ENCODE peak calls at places on chromosomes 16 and 17, in nine cellular contexts. One of them, this sample, is unnamed.

GRCh38 chr17:43338886-43339516 is 59.8 kb upstream of the ARL4D start:
- DNase-seq in lower leg skin: no peak
- DNase-seq in stimulated activated CD4-positive, alpha-beta T cell treated with anti-CD3 and anti-CD28 coated beads, Interleukin-1b, Interleukin-23, amount 100 ng/mL, for 1 hour: peak
- DNase-seq in activated CD4-positive, alpha-beta memory T cell treated with anti-CD3 and anti-CD28 coated beads, Interleukin-2, amount 10 ng/mL, durations not matched to agents 7 days and 5 days: peak
- DNase-seq in NCI-H1694 treated with DMSO at 0.1 percent for 48 hours: peak
- DNase-seq in CD4-positive, alpha-beta T cell: peak
- DNase-seq in hepatic stellate cell: no peak
- DNase-seq in NCI-H1105 treated with DMSO at 0.1 percent for 48 hours: peak
- DNase-seq in RWPE1: no peak
- DNase-seq in this sample: peak

GRCh38 chr16:67015317-67015731 is 13.6 kb upstream of the CBFB start:
- DNase-seq in hepatic stellate cell: no peak
- DNase-seq in RWPE1: no peak
- DNase-seq in lower leg skin: no peak
- DNase-seq in stimulated activated CD4-positive, alpha-beta T cell treated with anti-CD3 and anti-CD28 coated beads, Interleukin-1b, Interleukin-23, amount 100 ng/mL, for 1 hour: no peak
- DNase-seq in activated CD4-positive, alpha-beta memory T cell treated with anti-CD3 and anti-CD28 coated beads, Interleukin-2, amount 10 ng/mL, durations not matched to agents 7 days and 5 days: no peak
- DNase-seq in NCI-H1105 treated with DMSO at 0.1 percent for 48 hours: no peak
- DNase-seq in CD4-positive, alpha-beta T cell: no peak
- DNase-seq in NCI-H1694 treated with DMSO at 0.1 percent for 48 hours: no peak
- DNase-seq in this sample: no peak

GRCh38 chr17:74531231-74531761 is at the start of gene CD300LB:
- DNase-seq in CD4-positive, alpha-beta T cell: no peak
- DNase-seq in hepatic stellate cell: no peak
- DNase-seq in RWPE1: no peak
- DNase-seq in NCI-H1694 treated with DMSO at 0.1 percent for 48 hours: no peak
- DNase-seq in stimulated activated CD4-positive, alpha-beta T cell treated with anti-CD3 and anti-CD28 coated beads, Interleukin-1b, Interleukin-23, amount 100 ng/mL, for 1 hour: no peak
- DNase-seq in activated CD4-positive, alpha-beta memory T cell treated with anti-CD3 and anti-CD28 coated beads, Interleukin-2, amount 10 ng/mL, durations not matched to agents 7 days and 5 days: peak
- DNase-seq in lower leg skin: no peak
- DNase-seq in NCI-H1105 treated with DMSO at 0.1 percent for 48 hours: no peak
- DNase-seq in this sample: no peak

GRCh38 chr16:57203451-57203850 is 17.3 kb downstream of the RSPRY1 start:
- DNase-seq in NCI-H1694 treated with DMSO at 0.1 percent for 48 hours: no peak
- DNase-seq in stimulated activated CD4-positive, alpha-beta T cell treated with anti-CD3 and anti-CD28 coated beads, Interleukin-1b, Interleukin-23, amount 100 ng/mL, for 1 hour: no peak
- DNase-seq in NCI-H1105 treated with DMSO at 0.1 percent for 48 hours: no peak
- DNase-seq in activated CD4-positive, alpha-beta memory T cell treated with anti-CD3 and anti-CD28 coated beads, Interleukin-2, amount 10 ng/mL, durations not matched to agents 7 days and 5 days: no peak
- DNase-seq in lower leg skin: no peak
- DNase-seq in hepatic stellate cell: no peak
- DNase-seq in RWPE1: no peak
- DNase-seq in CD4-positive, alpha-beta T cell: no peak
- DNase-seq in this sample: no peak

GRCh38 chr17:43211480-43212402 is at the start of gene TMEM106A:
- DNase-seq in stimulated activated CD4-positive, alpha-beta T cell treated with anti-CD3 and anti-CD28 coated beads, Interleukin-1b, Interleukin-23, amount 100 ng/mL, for 1 hour: peak
- DNase-seq in RWPE1: peak
- DNase-seq in NCI-H1694 treated with DMSO at 0.1 percent for 48 hours: peak
- DNase-seq in hepatic stellate cell: peak
- DNase-seq in CD4-positive, alpha-beta T cell: peak
- DNase-seq in NCI-H1105 treated with DMSO at 0.1 percent for 48 hours: peak
- DNase-seq in lower leg skin: peak
- DNase-seq in activated CD4-positive, alpha-beta memory T cell treated with anti-CD3 and anti-CD28 coated beads, Interleukin-2, amount 10 ng/mL, durations not matched to agents 7 days and 5 days: peak
- DNase-seq in this sample: no peak

GRCh38 chr17:80937501-80938356 is 53.9 kb upstream of the CHMP6 start:
- DNase-seq in lower leg skin: no peak
- DNase-seq in stimulated activated CD4-positive, alpha-beta T cell treated with anti-CD3 and anti-CD28 coated beads, Interleukin-1b, Interleukin-23, amount 100 ng/mL, for 1 hour: no peak
- DNase-seq in RWPE1: no peak
- DNase-seq in NCI-H1105 treated with DMSO at 0.1 percent for 48 hours: no peak
- DNase-seq in hepatic stellate cell: no peak
- DNase-seq in CD4-positive, alpha-beta T cell: no peak
- DNase-seq in NCI-H1694 treated with DMSO at 0.1 percent for 48 hours: no peak
- DNase-seq in activated CD4-positive, alpha-beta memory T cell treated with anti-CD3 and anti-CD28 coated beads, Interleukin-2, amount 10 ng/mL, durations not matched to agents 7 days and 5 days: no peak
- DNase-seq in this sample: no peak

GRCh38 chr17:40963838-40964237 is 2.9 kb downstream of the KRT39 start:
- DNase-seq in activated CD4-positive, alpha-beta memory T cell treated with anti-CD3 and anti-CD28 coated beads, Interleukin-2, amount 10 ng/mL, durations not matched to agents 7 days and 5 days: no peak
- DNase-seq in NCI-H1694 treated with DMSO at 0.1 percent for 48 hours: no peak
- DNase-seq in lower leg skin: no peak
- DNase-seq in hepatic stellate cell: no peak
- DNase-seq in NCI-H1105 treated with DMSO at 0.1 percent for 48 hours: no peak
- DNase-seq in RWPE1: peak
- DNase-seq in CD4-positive, alpha-beta T cell: no peak
- DNase-seq in stimulated activated CD4-positive, alpha-beta T cell treated with anti-CD3 and anti-CD28 coated beads, Interleukin-1b, Interleukin-23, amount 100 ng/mL, for 1 hour: no peak
- DNase-seq in this sample: peak

GRCh38 chr17:2737693-2738092 is 11.8 kb downstream of the CCDC92B start:
- DNase-seq in hepatic stellate cell: no peak
- DNase-seq in NCI-H1694 treated with DMSO at 0.1 percent for 48 hours: no peak
- DNase-seq in stimulated activated CD4-positive, alpha-beta T cell treated with anti-CD3 and anti-CD28 coated beads, Interleukin-1b, Interleukin-23, amount 100 ng/mL, for 1 hour: no peak
- DNase-seq in activated CD4-positive, alpha-beta memory T cell treated with anti-CD3 and anti-CD28 coated beads, Interleukin-2, amount 10 ng/mL, durations not matched to agents 7 days and 5 days: no peak
- DNase-seq in CD4-positive, alpha-beta T cell: no peak
- DNase-seq in NCI-H1105 treated with DMSO at 0.1 percent for 48 hours: no peak
- DNase-seq in lower leg skin: no peak
- DNase-seq in RWPE1: no peak
- DNase-seq in this sample: no peak

GRCh38 chr17:59001158-59001814 is 105.4 kb downstream of the TRIM37 start:
- DNase-seq in stimulated activated CD4-positive, alpha-beta T cell treated with anti-CD3 and anti-CD28 coated beads, Interleukin-1b, Interleukin-23, amount 100 ng/mL, for 1 hour: peak
- DNase-seq in RWPE1: no peak
- DNase-seq in NCI-H1694 treated with DMSO at 0.1 percent for 48 hours: no peak
- DNase-seq in activated CD4-positive, alpha-beta memory T cell treated with anti-CD3 and anti-CD28 coated beads, Interleukin-2, amount 10 ng/mL, durations not matched to agents 7 days and 5 days: peak
- DNase-seq in hepatic stellate cell: peak
- DNase-seq in lower leg skin: peak
- DNase-seq in CD4-positive, alpha-beta T cell: peak
- DNase-seq in NCI-H1105 treated with DMSO at 0.1 percent for 48 hours: no peak
- DNase-seq in this sample: no peak

GRCh38 chr17:81536299-81537290 is 8.4 kb downstream of the FSCN2 start:
- DNase-seq in lower leg skin: no peak
- DNase-seq in NCI-H1694 treated with DMSO at 0.1 percent for 48 hours: no peak
- DNase-seq in stimulated activated CD4-positive, alpha-beta T cell treated with anti-CD3 and anti-CD28 coated beads, Interleukin-1b, Interleukin-23, amount 100 ng/mL, for 1 hour: no peak
- DNase-seq in RWPE1: no peak
- DNase-seq in CD4-positive, alpha-beta T cell: no peak
- DNase-seq in NCI-H1105 treated with DMSO at 0.1 percent for 48 hours: no peak
- DNase-seq in activated CD4-positive, alpha-beta memory T cell treated with anti-CD3 and anti-CD28 coated beads, Interleukin-2, amount 10 ng/mL, durations not matched to agents 7 days and 5 days: no peak
- DNase-seq in hepatic stellate cell: no peak
- DNase-seq in this sample: no peak

GRCh38 chr17:62933986-62934385 is 32.0 kb upstream of the TANC2 start:
- DNase-seq in activated CD4-positive, alpha-beta memory T cell treated with anti-CD3 and anti-CD28 coated beads, Interleukin-2, amount 10 ng/mL, durations not matched to agents 7 days and 5 days: no peak
- DNase-seq in hepatic stellate cell: no peak
- DNase-seq in stimulated activated CD4-positive, alpha-beta T cell treated with anti-CD3 and anti-CD28 coated beads, Interleukin-1b, Interleukin-23, amount 100 ng/mL, for 1 hour: no peak
- DNase-seq in lower leg skin: no peak
- DNase-seq in CD4-positive, alpha-beta T cell: no peak
- DNase-seq in NCI-H1105 treated with DMSO at 0.1 percent for 48 hours: no peak
- DNase-seq in RWPE1: no peak
- DNase-seq in NCI-H1694 treated with DMSO at 0.1 percent for 48 hours: peak
- DNase-seq in this sample: no peak

GRCh38 chr16:86628614-86629013 is 50.3 kb downstream of the FOXL1 start:
- DNase-seq in NCI-H1694 treated with DMSO at 0.1 percent for 48 hours: no peak
- DNase-seq in hepatic stellate cell: peak
- DNase-seq in lower leg skin: no peak
- DNase-seq in RWPE1: no peak
- DNase-seq in CD4-positive, alpha-beta T cell: no peak
- DNase-seq in activated CD4-positive, alpha-beta memory T cell treated with anti-CD3 and anti-CD28 coated beads, Interleukin-2, amount 10 ng/mL, durations not matched to agents 7 days and 5 days: no peak
- DNase-seq in stimulated activated CD4-positive, alpha-beta T cell treated with anti-CD3 and anti-CD28 coated beads, Interleukin-1b, Interleukin-23, amount 100 ng/mL, for 1 hour: no peak
- DNase-seq in NCI-H1105 treated with DMSO at 0.1 percent for 48 hours: no peak
- DNase-seq in this sample: no peak

GRCh38 chr17:48177816-48178215 is 70.2 kb downstream of the SNX11 start:
- DNase-seq in stimulated activated CD4-positive, alpha-beta T cell treated with anti-CD3 and anti-CD28 coated beads, Interleukin-1b, Interleukin-23, amount 100 ng/mL, for 1 hour: no peak
- DNase-seq in RWPE1: no peak
- DNase-seq in NCI-H1694 treated with DMSO at 0.1 percent for 48 hours: no peak
- DNase-seq in activated CD4-positive, alpha-beta memory T cell treated with anti-CD3 and anti-CD28 coated beads, Interleukin-2, amount 10 ng/mL, durations not matched to agents 7 days and 5 days: no peak
- DNase-seq in hepatic stellate cell: no peak
- DNase-seq in NCI-H1105 treated with DMSO at 0.1 percent for 48 hours: peak
- DNase-seq in lower leg skin: no peak
- DNase-seq in CD4-positive, alpha-beta T cell: no peak
- DNase-seq in this sample: no peak

GRCh38 chr16:51508813-51509212 is 357.7 kb upstream of the SALL1 start:
- DNase-seq in NCI-H1694 treated with DMSO at 0.1 percent for 48 hours: no peak
- DNase-seq in activated CD4-positive, alpha-beta memory T cell treated with anti-CD3 and anti-CD28 coated beads, Interleukin-2, amount 10 ng/mL, durations not matched to agents 7 days and 5 days: no peak
- DNase-seq in NCI-H1105 treated with DMSO at 0.1 percent for 48 hours: no peak
- DNase-seq in hepatic stellate cell: no peak
- DNase-seq in CD4-positive, alpha-beta T cell: no peak
- DNase-seq in lower leg skin: peak
- DNase-seq in RWPE1: no peak
- DNase-seq in stimulated activated CD4-positive, alpha-beta T cell treated with anti-CD3 and anti-CD28 coated beads, Interleukin-1b, Interleukin-23, amount 100 ng/mL, for 1 hour: no peak
- DNase-seq in this sample: no peak

GRCh38 chr17:48244121-48244711 is 136.7 kb downstream of the SNX11 start:
- DNase-seq in CD4-positive, alpha-beta T cell: no peak
- DNase-seq in NCI-H1694 treated with DMSO at 0.1 percent for 48 hours: no peak
- DNase-seq in lower leg skin: no peak
- DNase-seq in stimulated activated CD4-positive, alpha-beta T cell treated with anti-CD3 and anti-CD28 coated beads, Interleukin-1b, Interleukin-23, amount 100 ng/mL, for 1 hour: no peak
- DNase-seq in hepatic stellate cell: no peak
- DNase-seq in RWPE1: no peak
- DNase-seq in NCI-H1105 treated with DMSO at 0.1 percent for 48 hours: no peak
- DNase-seq in activated CD4-positive, alpha-beta memory T cell treated with anti-CD3 and anti-CD28 coated beads, Interleukin-2, amount 10 ng/mL, durations not matched to agents 7 days and 5 days: no peak
- DNase-seq in this sample: peak

GRCh38 chr16:15973460-15973859 is 24.0 kb downstream of the ABCC1 start:
- DNase-seq in activated CD4-positive, alpha-beta memory T cell treated with anti-CD3 and anti-CD28 coated beads, Interleukin-2, amount 10 ng/mL, durations not matched to agents 7 days and 5 days: no peak
- DNase-seq in stimulated activated CD4-positive, alpha-beta T cell treated with anti-CD3 and anti-CD28 coated beads, Interleukin-1b, Interleukin-23, amount 100 ng/mL, for 1 hour: no peak
- DNase-seq in CD4-positive, alpha-beta T cell: no peak
- DNase-seq in hepatic stellate cell: no peak
- DNase-seq in lower leg skin: no peak
- DNase-seq in NCI-H1694 treated with DMSO at 0.1 percent for 48 hours: no peak
- DNase-seq in NCI-H1105 treated with DMSO at 0.1 percent for 48 hours: no peak
- DNase-seq in RWPE1: no peak
- DNase-seq in this sample: no peak

GRCh38 chr17:38748329-38749221 is at the start of gene PCGF2:
- DNase-seq in activated CD4-positive, alpha-beta memory T cell treated with anti-CD3 and anti-CD28 coated beads, Interleukin-2, amount 10 ng/mL, durations not matched to agents 7 days and 5 days: no peak
- DNase-seq in stimulated activated CD4-positive, alpha-beta T cell treated with anti-CD3 and anti-CD28 coated beads, Interleukin-1b, Interleukin-23, amount 100 ng/mL, for 1 hour: no peak
- DNase-seq in NCI-H1694 treated with DMSO at 0.1 percent for 48 hours: peak
- DNase-seq in CD4-positive, alpha-beta T cell: no peak
- DNase-seq in lower leg skin: peak
- DNase-seq in RWPE1: peak
- DNase-seq in NCI-H1105 treated with DMSO at 0.1 percent for 48 hours: peak
- DNase-seq in hepatic stellate cell: peak
- DNase-seq in this sample: peak

GRCh38 chr17:13460646-13461045 is 141.1 kb downstream of the HS3ST3A1 start:
- DNase-seq in CD4-positive, alpha-beta T cell: no peak
- DNase-seq in NCI-H1694 treated with DMSO at 0.1 percent for 48 hours: no peak
- DNase-seq in lower leg skin: no peak
- DNase-seq in stimulated activated CD4-positive, alpha-beta T cell treated with anti-CD3 and anti-CD28 coated beads, Interleukin-1b, Interleukin-23, amount 100 ng/mL, for 1 hour: no peak
- DNase-seq in hepatic stellate cell: no peak
- DNase-seq in RWPE1: no peak
- DNase-seq in activated CD4-positive, alpha-beta memory T cell treated with anti-CD3 and anti-CD28 coated beads, Interleukin-2, amount 10 ng/mL, durations not matched to agents 7 days and 5 days: no peak
- DNase-seq in NCI-H1105 treated with DMSO at 0.1 percent for 48 hours: no peak
- DNase-seq in this sample: no peak

GRCh38 chr17:77011173-77012011 is 129.4 kb upstream of the SEC14L1 start:
- DNase-seq in NCI-H1694 treated with DMSO at 0.1 percent for 48 hours: peak
- DNase-seq in NCI-H1105 treated with DMSO at 0.1 percent for 48 hours: peak
- DNase-seq in stimulated activated CD4-positive, alpha-beta T cell treated with anti-CD3 and anti-CD28 coated beads, Interleukin-1b, Interleukin-23, amount 100 ng/mL, for 1 hour: no peak
- DNase-seq in lower leg skin: no peak
- DNase-seq in hepatic stellate cell: no peak
- DNase-seq in CD4-positive, alpha-beta T cell: peak
- DNase-seq in RWPE1: peak
- DNase-seq in activated CD4-positive, alpha-beta memory T cell treated with anti-CD3 and anti-CD28 coated beads, Interleukin-2, amount 10 ng/mL, durations not matched to agents 7 days and 5 days: peak
- DNase-seq in this sample: peak